ENCODE peak calls at places on chromosomes 16 and 17, in ten cellular contexts. One of them, this sample, is unnamed.

GRCh38 chr17:261640-262039 is 80.2 kb upstream of the DOC2B start:
- DNase-seq in BJ: no peak
- DNase-seq in KG1: no peak
- DNase-seq in thoracic aorta: no peak
- DNase-seq in ovary: no peak
- DNase-seq in activated naive CD4-positive, alpha-beta T cell treated with anti-CD3 and anti-CD28 coated beads for 36 hours: no peak
- DNase-seq in fibroblast of lung: no peak
- DNase-seq in left ventricle myocardium inferior: no peak
- DNase-seq in CD8-positive, alpha-beta memory T cell: no peak
- DNase-seq in iPS-NIHi11: no peak
- DNase-seq in this sample: peak

GRCh38 chr17:4090898-4091297 is 51.9 kb downstream of the ZZEF1 start:
- DNase-seq in BJ: no peak
- DNase-seq in KG1: no peak
- DNase-seq in thoracic aorta: no peak
- DNase-seq in ovary: no peak
- DNase-seq in activated naive CD4-positive, alpha-beta T cell treated with anti-CD3 and anti-CD28 coated beads for 36 hours: no peak
- DNase-seq in fibroblast of lung: peak
- DNase-seq in left ventricle myocardium inferior: no peak
- DNase-seq in CD8-positive, alpha-beta memory T cell: no peak
- DNase-seq in iPS-NIHi11: no peak
- DNase-seq in this sample: no peak

GRCh38 chr17:20253323-20253722 is 214.0 kb downstream of the LGALS9B start:
- DNase-seq in BJ: no peak
- DNase-seq in KG1: no peak
- DNase-seq in thoracic aorta: no peak
- DNase-seq in ovary: no peak
- DNase-seq in activated naive CD4-positive, alpha-beta T cell treated with anti-CD3 and anti-CD28 coated beads for 36 hours: no peak
- DNase-seq in fibroblast of lung: peak
- DNase-seq in left ventricle myocardium inferior: no peak
- DNase-seq in CD8-positive, alpha-beta memory T cell: no peak
- DNase-seq in iPS-NIHi11: no peak
- DNase-seq in this sample: no peak

GRCh38 chr17:46820592-46821450 is 2.3 kb upstream of the WNT3 start:
- DNase-seq in BJ: no peak
- DNase-seq in KG1: no peak
- DNase-seq in thoracic aorta: no peak
- DNase-seq in ovary: no peak
- DNase-seq in activated naive CD4-positive, alpha-beta T cell treated with anti-CD3 and anti-CD28 coated beads for 36 hours: no peak
- DNase-seq in fibroblast of lung: no peak
- DNase-seq in left ventricle myocardium inferior: no peak
- DNase-seq in CD8-positive, alpha-beta memory T cell: no peak
- DNase-seq in iPS-NIHi11: no peak
- DNase-seq in this sample: no peak

GRCh38 chr17:73691321-73691766 is 47.1 kb upstream of the SDK2 start:
- DNase-seq in BJ: no peak
- DNase-seq in KG1: no peak
- DNase-seq in thoracic aorta: no peak
- DNase-seq in ovary: no peak
- DNase-seq in activated naive CD4-positive, alpha-beta T cell treated with anti-CD3 and anti-CD28 coated beads for 36 hours: no peak
- DNase-seq in fibroblast of lung: no peak
- DNase-seq in left ventricle myocardium inferior: no peak
- DNase-seq in CD8-positive, alpha-beta memory T cell: no peak
- DNase-seq in iPS-NIHi11: no peak
- DNase-seq in this sample: no peak

GRCh38 chr17:79461041-79461440 is 149.8 kb downstream of the RBFOX3 start:
- DNase-seq in BJ: no peak
- DNase-seq in KG1: no peak
- DNase-seq in thoracic aorta: no peak
- DNase-seq in ovary: no peak
- DNase-seq in activated naive CD4-positive, alpha-beta T cell treated with anti-CD3 and anti-CD28 coated beads for 36 hours: no peak
- DNase-seq in fibroblast of lung: peak
- DNase-seq in left ventricle myocardium inferior: no peak
- DNase-seq in CD8-positive, alpha-beta memory T cell: no peak
- DNase-seq in iPS-NIHi11: no peak
- DNase-seq in this sample: no peak

GRCh38 chr16:4847774-4848587 is 700 bp downstream of the UBN1 start:
- DNase-seq in BJ: no peak
- DNase-seq in KG1: peak
- DNase-seq in thoracic aorta: no peak
- DNase-seq in ovary: peak
- DNase-seq in activated naive CD4-positive, alpha-beta T cell treated with anti-CD3 and anti-CD28 coated beads for 36 hours: peak
- DNase-seq in fibroblast of lung: peak
- DNase-seq in left ventricle myocardium inferior: peak
- DNase-seq in CD8-positive, alpha-beta memory T cell: peak
- DNase-seq in iPS-NIHi11: peak
- DNase-seq in this sample: peak

GRCh38 chr16:82138478-82139285 is 31.3 kb downstream of the MPHOSPH6 start:
- DNase-seq in BJ: no peak
- DNase-seq in KG1: no peak
- DNase-seq in thoracic aorta: no peak
- DNase-seq in ovary: no peak
- DNase-seq in activated naive CD4-positive, alpha-beta T cell treated with anti-CD3 and anti-CD28 coated beads for 36 hours: no peak
- DNase-seq in fibroblast of lung: no peak
- DNase-seq in left ventricle myocardium inferior: no peak
- DNase-seq in CD8-positive, alpha-beta memory T cell: no peak
- DNase-seq in iPS-NIHi11: no peak
- DNase-seq in this sample: no peak

GRCh38 chr17:37490022-37490587 is 414 bp downstream of the DUSP14 start:
- DNase-seq in BJ: peak
- DNase-seq in KG1: peak
- DNase-seq in thoracic aorta: no peak
- DNase-seq in ovary: peak
- DNase-seq in activated naive CD4-positive, alpha-beta T cell treated with anti-CD3 and anti-CD28 coated beads for 36 hours: peak
- DNase-seq in fibroblast of lung: peak
- DNase-seq in left ventricle myocardium inferior: peak
- DNase-seq in CD8-positive, alpha-beta memory T cell: peak
- DNase-seq in iPS-NIHi11: peak
- DNase-seq in this sample: peak

GRCh38 chr17:78140169-78141051 is 5.8 kb upstream of the C17orf99 start:
- DNase-seq in BJ: no peak
- DNase-seq in KG1: peak
- DNase-seq in thoracic aorta: peak
- DNase-seq in ovary: peak
- DNase-seq in activated naive CD4-positive, alpha-beta T cell treated with anti-CD3 and anti-CD28 coated beads for 36 hours: peak
- DNase-seq in fibroblast of lung: peak
- DNase-seq in left ventricle myocardium inferior: peak
- DNase-seq in CD8-positive, alpha-beta memory T cell: peak
- DNase-seq in iPS-NIHi11: peak
- DNase-seq in this sample: peak

GRCh38 chr16:66154801-66155200 is 211.7 kb upstream of the CDH5 start:
- DNase-seq in BJ: no peak
- DNase-seq in KG1: no peak
- DNase-seq in thoracic aorta: no peak
- DNase-seq in ovary: no peak
- DNase-seq in activated naive CD4-positive, alpha-beta T cell treated with anti-CD3 and anti-CD28 coated beads for 36 hours: no peak
- DNase-seq in fibroblast of lung: peak
- DNase-seq in left ventricle myocardium inferior: no peak
- DNase-seq in CD8-positive, alpha-beta memory T cell: no peak
- DNase-seq in iPS-NIHi11: no peak
- DNase-seq in this sample: no peak

This sample was measured in left cardiac atrium.